ENCODE peak calls at places on chromosomes 11 and 22, in seven cellular contexts. N is GM12891, H is K562, C is HepG2, Q is SK-N-SH, Z is GM23338, W is spleen. Y is an unnamed sample.

GRCh38 chr11:10908215-10908990 is 50.5 kb upstream of the ZBED5 start:
- DNase-seq in N (no peak), H (peak; percentile 63), C (no peak), Q (no peak), Z (peak; percentile 74), W (no peak), Y (no peak)

GRCh38 chr11:22753401-22753800 is 76.2 kb downstream of the SVIP start:
- DNase-seq in N (no peak), H (no peak), C (no peak), Q (no peak), Z (no peak), W (no peak), Y (no peak)

GRCh38 chr11:35005156-35005780 is 88.8 kb downstream of the PDHX start:
- DNase-seq in N (no peak), H (no peak), C (no peak), Q (no peak), Z (no peak), W (no peak), Y (no peak)

GRCh38 chr11:95522871-95523270 is 266.7 kb downstream of the FAM76B start:
- DNase-seq in N (no peak), H (no peak), C (no peak), Q (no peak), Z (no peak), W (no peak), Y (no peak)

GRCh38 chr11:41225856-41226255 is 233.6 kb downstream of the LRRC4C start:
- DNase-seq in N (no peak), H (no peak), C (no peak), Q (no peak), Z (no peak), W (no peak), Y (no peak)

GRCh38 chr11:34068098-34068497 is 16.6 kb downstream of the CAPRIN1 start:
- DNase-seq in N (no peak), H (no peak), C (no peak), Q (no peak), Z (no peak), W (no peak), Y (no peak)

GRCh38 chr22:31561238-31561887 is 65.0 kb downstream of the SFI1 start:
- DNase-seq in N (peak; percentile 32), H (peak; percentile 82), C (peak; percentile 81), Q (peak; percentile 76), Z (peak; percentile 95), W (peak; percentile 81), Y (peak; percentile 89)

GRCh38 chr11:44229664-44230063 is 80.3 kb downstream of the ALX4 start:
- DNase-seq in N (no peak), H (no peak), C (no peak), Q (no peak), Z (no peak), W (no peak), Y (no peak)

GRCh38 chr11:86240164-86240563 is 4.4 kb upstream of the EED start:
- DNase-seq in N (no peak), H (no peak), C (no peak), Q (no peak), Z (no peak), W (no peak), Y (no peak)

DNA sequence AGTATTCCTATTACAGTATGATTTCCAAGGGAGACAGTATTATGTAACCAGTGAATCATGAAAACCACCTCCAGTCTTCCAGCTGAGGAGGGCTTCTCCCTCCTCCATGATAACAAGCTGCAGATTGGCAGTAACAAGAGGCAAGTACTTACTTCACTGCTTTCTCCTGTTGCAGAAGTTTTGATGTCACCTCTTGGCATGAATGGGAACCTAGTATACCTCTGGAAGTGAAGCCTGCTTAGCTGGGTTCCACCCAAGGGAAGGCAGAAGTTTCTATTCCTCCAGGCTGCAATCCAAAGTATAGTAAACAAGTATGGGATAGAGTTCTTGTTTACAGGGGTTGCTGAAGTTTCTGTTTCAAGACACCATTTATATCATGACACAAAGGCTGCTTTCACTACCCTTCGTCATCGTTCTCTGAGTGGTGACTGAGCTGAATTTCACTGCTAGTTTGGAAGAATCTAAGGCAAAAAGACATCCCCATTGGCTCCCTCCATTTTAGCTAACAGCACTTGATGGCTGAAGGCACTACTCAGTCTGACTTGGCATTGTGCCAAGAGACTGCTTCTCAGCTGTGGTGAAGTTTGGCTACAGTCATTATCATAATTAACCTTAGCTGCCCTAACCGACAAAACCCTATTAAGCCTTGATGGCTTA is 49.8 kb downstream of the FDX1 start:
- DNase-seq in N (no peak), H (peak; percentile 35), C (no peak), Q (no peak), Z (no peak), W (no peak), Y (no peak)
- TF ChIP-seq POLR2AphosphoS5 in N (no peak), H (no peak), C (no peak), Q (no peak), Z (no peak), W (no peak), Y (no peak)

DNA sequence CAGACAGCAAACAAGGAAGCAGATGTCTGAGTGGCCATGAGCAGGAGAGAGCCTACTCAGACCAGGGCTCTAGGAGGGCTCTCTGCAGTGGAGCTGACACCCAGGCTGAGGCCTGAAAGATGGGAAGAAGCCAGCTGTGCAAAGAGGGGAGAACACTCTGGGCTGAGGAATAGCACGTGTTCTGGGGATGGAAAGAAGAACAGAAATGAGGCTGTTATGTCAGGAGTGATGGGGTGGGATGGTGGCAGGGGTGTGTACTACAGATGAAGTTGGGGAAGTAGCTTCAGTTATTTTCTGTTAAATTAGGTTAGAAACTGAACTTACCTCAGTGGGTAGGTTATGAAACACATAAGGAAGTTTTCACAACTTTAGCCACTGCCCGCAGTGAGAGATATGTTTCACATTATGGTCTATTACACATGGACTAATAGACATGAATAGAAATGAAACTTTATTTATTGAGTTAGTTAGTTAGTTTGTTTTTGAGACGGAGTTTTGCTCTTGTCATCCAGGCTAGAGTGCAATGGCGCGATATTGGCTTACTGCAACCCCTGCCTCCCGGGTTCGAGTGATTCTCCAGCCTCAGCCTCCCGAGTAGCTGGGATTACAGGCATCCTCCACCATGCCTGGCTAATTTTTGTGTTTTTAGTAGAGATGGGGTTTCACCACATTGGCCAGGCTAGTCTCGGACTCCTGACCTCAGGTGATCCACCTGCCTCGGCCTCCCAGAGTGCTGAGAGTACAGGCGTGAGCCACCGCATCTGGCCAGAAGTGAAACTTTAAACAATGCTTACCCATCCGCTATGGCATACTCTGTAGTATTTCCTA is 7.8 kb downstream of the DCPS start:
- DNase-seq in N (no peak), H (no peak), C (no peak), Q (no peak), Z (no peak), W (no peak), Y (no peak)
- TF ChIP-seq POLR2AphosphoS5 in N (no peak), H (no peak), C (no peak), Q (no peak), Z (no peak), W (no peak), Y (no peak)

GRCh38 chr11:67674442-67674871 is at the start of gene ALDH3B2:
- DNase-seq in N (no peak), H (no peak), C (no peak), Q (no peak), Z (no peak), W (no peak), Y (no peak)
- TF ChIP-seq POLR2AphosphoS5 in N (no peak), H (no peak), C (no peak), Q (no peak), Z (no peak), W (no peak), Y (no peak)

DNA sequence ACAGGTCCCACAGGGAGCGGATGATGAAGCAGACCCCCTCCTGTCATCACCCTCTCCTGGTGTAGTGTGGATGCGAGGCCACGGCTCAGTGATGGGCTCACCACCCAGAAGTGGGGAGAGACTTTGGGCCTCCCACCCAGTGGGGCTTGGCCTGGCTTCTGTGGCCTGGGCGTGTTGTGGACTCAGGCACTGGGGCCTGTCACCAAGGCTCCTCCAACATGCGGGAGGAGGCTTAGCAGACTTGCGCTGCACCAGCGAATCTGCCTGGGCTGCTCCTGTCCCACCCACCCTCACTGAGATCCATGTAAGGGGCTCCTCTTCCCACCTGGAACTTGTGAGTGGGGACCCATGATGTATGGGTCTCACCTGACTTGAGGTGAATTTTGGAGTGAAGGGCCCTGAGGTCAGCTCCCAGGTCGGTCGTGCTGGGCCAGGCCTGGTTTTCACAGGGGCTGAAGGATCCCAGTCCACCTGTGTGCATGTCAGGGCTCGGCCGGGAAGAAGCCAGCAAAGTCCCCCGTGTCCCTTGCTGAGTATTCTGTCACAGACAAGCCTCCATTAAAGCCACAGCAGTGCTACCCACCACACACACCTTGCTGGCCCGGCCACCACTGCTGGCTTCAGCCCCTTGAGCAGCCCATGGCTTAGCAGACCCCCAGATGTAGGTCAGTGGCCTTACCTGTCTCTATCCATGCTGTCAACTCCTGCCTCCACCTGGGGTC is 4.2 kb downstream of the THAP7 start:
- DNase-seq in N (no peak), H (peak; percentile 56), C (no peak), Q (no peak), Z (no peak), W (no peak), Y (no peak)
- TF ChIP-seq POLR2AphosphoS5 in N (peak; percentile 41), H (no peak), C (no peak), Q (peak; percentile 40), Z (no peak), W (no peak), Y (no peak)

GRCh38 chr11:103183981-103184592 is 74.9 kb downstream of the DYNC2H1 start:
- DNase-seq in N (no peak), H (no peak), C (no peak), Q (no peak), Z (peak; percentile 10), W (no peak), Y (no peak)
- TF ChIP-seq POLR2AphosphoS5 in N (no peak), H (no peak), C (no peak), Q (no peak), Z (no peak), W (no peak), Y (no peak)

GRCh38 chr11:62482753-62483152 is 63.9 kb downstream of the AHNAK start:
- DNase-seq in N (no peak), H (no peak), C (no peak), Q (no peak), Z (no peak), W (no peak), Y (no peak)

GRCh38 chr11:62484352-62484751 is 62.3 kb downstream of the AHNAK start:
- DNase-seq in N (no peak), H (no peak), C (no peak), Q (no peak), Z (peak; percentile 50), W (no peak), Y (no peak)

GRCh38 chr11:62477927-62478326 is 59.1 kb downstream of the SCGB1A1 start:
- DNase-seq in N (no peak), H (no peak), C (no peak), Q (no peak), Z (no peak), W (no peak), Y (no peak)

DNA sequence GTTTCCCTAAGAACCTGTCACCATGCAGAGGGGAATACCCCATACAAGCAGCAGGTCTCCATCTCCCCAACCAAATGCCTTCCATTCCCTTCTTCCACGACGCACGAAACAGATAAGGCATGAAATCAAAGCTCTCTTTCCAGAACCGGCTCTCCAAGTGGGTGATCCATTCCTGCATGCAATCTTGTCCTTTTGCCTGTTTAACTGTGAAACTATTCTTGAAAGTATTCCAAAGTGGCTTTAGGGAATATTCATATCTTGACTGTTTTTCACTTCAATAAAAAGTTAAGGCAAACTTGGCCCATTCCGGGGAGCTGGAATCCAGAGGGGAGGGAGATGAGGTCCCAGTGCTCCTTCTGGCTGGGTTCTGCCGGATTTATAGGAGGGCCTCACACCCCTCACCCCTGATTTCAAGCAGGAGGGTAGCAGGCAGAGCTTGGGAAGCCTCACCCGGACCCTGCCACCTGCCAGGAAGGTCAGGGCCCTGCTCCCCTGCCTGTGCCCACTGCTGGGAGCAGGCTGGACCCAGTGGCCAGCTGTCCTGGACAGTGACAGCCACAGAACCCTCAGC is 60.9 kb downstream of the SCGB1A1 start:
- DNase-seq in N (no peak), H (no peak), C (no peak), Q (no peak), Z (no peak), W (no peak), Y (no peak)
- TF ChIP-seq POLR2AphosphoS5 in N (no peak), H (no peak), C (no peak), Q (no peak), Z (no peak), W (no peak), Y (no peak)

Y was measured in H1.